ENCODE peak calls at places on chromosomes 2 and 18, in six cellular contexts. W is fibroblast of the aortic adventitia, P is AG10803, U is cardiac fibroblast, X is AG09319, I is spleen. B is an unnamed sample.

GRCh38 chr2:99552529-99552928 is 62.7 kb upstream of the REV1 start:
- DNase-seq in W (no peak), P (no peak), U (no peak), X (no peak), I (no peak), B (no peak)

GRCh38 chr18:55384551-55385275 is 203.3 kb downstream of the TCF4 start:
- DNase-seq in W (peak), P (peak), U (peak), X (no peak), I (no peak), B (peak)

GRCh38 chr2:796151-796955 is 119.1 kb upstream of the TMEM18 start:
- DNase-seq in W (no peak), P (no peak), U (no peak), X (no peak), I (no peak), B (no peak)

GRCh38 chr2:9846554-9846953 is 3.3 kb downstream of the TAF1B start:
- DNase-seq in W (peak), P (peak), U (peak), X (no peak), I (no peak), B (no peak)

GRCh38 chr2:110097506-110098220 is 18.0 kb downstream of the MALL start:
- DNase-seq in W (no peak), P (no peak), U (no peak), X (no peak), I (no peak), B (no peak)

GRCh38 chr2:190698895-190699294 is 50.0 kb downstream of the NAB1 start:
- DNase-seq in W (no peak), P (no peak), U (peak), X (no peak), I (no peak), B (no peak)

GRCh38 chr2:202122975-202123765 is 50.1 kb downstream of the KIAA2012 start:
- DNase-seq in W (no peak), P (peak), U (no peak), X (no peak), I (no peak), B (no peak)

GRCh38 chr2:213171147-213171546 is 19.7 kb upstream of the IKZF2 start:
- DNase-seq in W (no peak), P (no peak), U (no peak), X (no peak), I (no peak), B (no peak)

GRCh38 chr2:54013996-54014395 is 43.2 kb upstream of the PSME4 start:
- DNase-seq in W (no peak), P (no peak), U (no peak), X (no peak), I (no peak), B (no peak)

GRCh38 chr2:79966369-79966768 is 338.2 kb downstream of the LRRTM1 start:
- DNase-seq in W (no peak), P (no peak), U (no peak), X (no peak), I (no peak), B (no peak)

DNA sequence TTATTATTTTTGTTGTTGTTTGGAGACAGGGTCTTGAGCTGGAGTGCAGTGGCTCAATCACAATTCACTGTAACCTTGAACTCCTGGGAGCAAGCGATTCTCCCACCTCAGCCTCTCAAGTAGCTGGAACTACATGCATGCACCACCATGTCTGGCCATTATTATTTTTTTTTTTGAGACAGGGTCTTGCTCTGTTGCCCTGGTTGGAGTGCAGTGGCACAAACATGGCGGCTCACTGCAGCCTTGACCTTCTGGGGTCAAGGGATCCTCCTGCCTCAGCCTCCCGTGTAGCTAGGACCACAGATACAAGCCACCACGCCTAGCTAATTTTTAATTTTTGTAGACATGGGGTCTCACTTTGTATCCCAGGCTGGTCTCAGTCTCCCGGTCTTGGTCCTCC is 20.0 kb upstream of the XPO1 start:
- DNase-seq in W (no peak), P (no peak), U (no peak), X (no peak), I (no peak), B (no peak)
- TF ChIP-seq CTCF in W (no peak), P (no peak), U (no peak), X (no peak), I (no peak), B (no peak)

GRCh38 chr2:119246884-119247843 is 23.5 kb downstream of the STEAP3 start:
- DNase-seq in W (no peak), P (no peak), U (no peak), X (no peak), I (peak), B (no peak)
- TF ChIP-seq CTCF in W (no peak), P (no peak), U (no peak), X (no peak), I (no peak), B (no peak)

DNA sequence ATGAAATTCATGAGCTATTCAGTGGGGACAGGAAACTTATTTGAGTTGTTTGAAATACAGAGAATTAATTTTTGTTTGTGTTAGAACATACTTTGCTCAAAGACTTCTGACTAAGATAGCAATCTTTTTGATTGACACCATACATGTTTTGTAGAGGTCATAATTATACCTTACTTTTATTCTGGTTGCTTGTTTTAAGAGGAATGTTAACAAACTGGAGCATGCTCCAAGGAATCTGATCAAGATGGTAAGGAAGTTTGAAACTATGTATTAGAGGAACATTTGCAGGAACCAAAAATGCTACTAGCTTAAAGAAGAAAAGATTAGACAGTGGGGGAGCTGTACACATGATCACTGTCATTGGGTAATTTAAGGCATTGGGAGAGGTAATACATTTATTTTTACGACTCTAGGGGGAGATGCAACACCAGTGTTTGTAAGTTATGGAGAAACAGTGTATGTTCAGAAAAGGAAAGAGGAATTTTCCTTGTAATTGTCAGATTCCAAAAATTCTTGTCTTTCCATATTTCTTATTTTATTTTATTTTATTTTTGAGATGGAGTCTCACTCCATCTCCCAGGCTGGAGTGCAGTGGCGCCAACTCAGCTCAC is 8.0 kb downstream of the AGFG1 start:
- DNase-seq in W (peak), P (peak), U (peak), X (no peak), I (no peak), B (peak)
- TF ChIP-seq CTCF in W (peak), P (peak), U (peak), X (peak), I (peak), B (peak)

GRCh38 chr18:74152270-74152669 is 3.9 kb downstream of the TIMM21 start:
- DNase-seq in W (no peak), P (no peak), U (no peak), X (no peak), I (no peak), B (no peak)

GRCh38 chr18:74147491-74147778 is 199 bp downstream of the FBXO15 start:
- DNase-seq in W (no peak), P (no peak), U (no peak), X (no peak), I (no peak), B (no peak)

GRCh38 chr18:74146756-74147155 is 878 bp downstream of the FBXO15 start:
- DNase-seq in W (peak), P (peak), U (peak), X (peak), I (no peak), B (no peak)

GRCh38 chr18:74148543-74149070 is 284 bp downstream of the TIMM21 start:
- DNase-seq in W (no peak), P (no peak), U (no peak), X (no peak), I (no peak), B (no peak)

DNA sequence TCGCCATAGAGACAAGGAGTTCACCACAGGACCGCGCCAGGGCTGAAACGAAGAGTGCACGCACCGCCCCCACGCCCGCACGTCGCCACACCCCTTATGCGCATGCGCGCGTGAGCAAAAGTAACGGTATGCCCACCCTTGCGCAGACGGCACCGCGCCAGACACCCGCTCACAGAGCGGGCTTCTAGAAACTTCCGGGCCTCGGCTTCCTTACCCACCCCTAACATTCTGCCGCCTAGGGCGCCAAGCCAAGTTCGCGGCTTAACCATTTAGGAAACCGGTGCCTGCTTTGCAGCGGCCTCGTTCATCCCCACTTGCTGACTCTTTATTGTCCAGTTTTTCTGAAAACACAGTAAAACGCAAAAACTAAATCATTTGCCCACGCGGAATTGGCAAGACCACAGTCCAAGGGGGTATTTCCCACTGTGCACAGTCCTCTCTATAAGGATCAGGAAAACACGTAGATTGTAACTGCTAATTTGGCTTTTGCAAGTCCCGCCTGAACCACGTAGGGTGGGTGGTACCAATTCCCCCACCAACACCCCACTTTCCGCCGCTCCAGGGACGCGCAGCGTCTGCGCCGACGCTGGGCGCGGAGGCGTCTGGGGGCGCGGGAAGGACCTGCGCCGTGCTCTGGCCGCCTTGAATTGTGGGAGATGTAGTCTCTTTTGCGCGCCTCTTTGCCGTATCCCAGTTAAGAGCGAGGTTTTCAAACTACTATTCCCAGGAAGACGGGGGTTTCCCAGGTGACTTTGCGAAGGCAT is at the start of the genes FBXO15 and TIMM21:
- DNase-seq in W (peak), P (peak), U (peak), X (peak), I (peak), B (peak)
- TF ChIP-seq CTCF in W (no peak), P (no peak), U (no peak), X (no peak), I (no peak), B (no peak)

GRCh38 chr2:173953047-173953424 is 12.1 kb downstream of the SP3 start:
- DNase-seq in W (no peak), P (no peak), U (no peak), X (no peak), I (no peak), B (no peak)

GRCh38 chr2:173957517-173957916 is 7.7 kb downstream of the SP3 start:
- DNase-seq in W (peak), P (no peak), U (no peak), X (no peak), I (no peak), B (no peak)

GRCh38 chr2:173956454-173956853 is 8.7 kb downstream of the SP3 start:
- DNase-seq in W (no peak), P (no peak), U (no peak), X (no peak), I (no peak), B (no peak)

GRCh38 chr2:173955867-173956266 is 9.3 kb downstream of the SP3 start:
- DNase-seq in W (no peak), P (no peak), U (no peak), X (no peak), I (no peak), B (no peak)

GRCh38 chr2:173955004-173955403 is 10.2 kb downstream of the SP3 start:
- DNase-seq in W (no peak), P (no peak), U (no peak), X (no peak), I (no peak), B (no peak)
- TF ChIP-seq CTCF in W (no peak), P (no peak), U (no peak), X (no peak), I (no peak), B (no peak)

DNA sequence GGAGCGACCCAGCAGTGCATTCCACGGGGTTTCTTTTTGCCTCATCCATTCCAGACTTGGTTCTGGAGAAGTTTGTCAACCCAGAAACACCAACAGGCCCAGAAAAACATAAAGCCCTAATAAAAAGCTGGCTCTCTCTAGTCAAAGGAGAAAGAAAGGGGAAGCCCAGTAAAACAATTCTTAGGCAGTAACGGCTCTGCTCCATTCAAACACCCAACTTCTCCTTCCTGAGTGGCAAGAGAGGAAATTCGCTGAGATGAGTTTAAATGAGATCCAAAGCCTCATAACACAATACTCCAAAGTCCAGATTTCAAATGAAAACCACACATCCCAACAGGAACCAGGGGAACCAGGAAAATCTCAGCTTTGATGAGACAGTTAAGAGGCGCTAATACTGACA is 179.9 kb downstream of the RPIA start:
- DNase-seq in W (no peak), P (no peak), U (no peak), X (no peak), I (no peak), B (no peak)
- TF ChIP-seq CTCF in W (no peak), P (no peak), U (no peak), X (no peak), I (no peak), B (no peak)

B was measured in astrocyte of the spinal cord.